ENCODE peak calls at places on chromosome 11, in nine cellular contexts. F is right atrium auricular region; V is stimulated activated naive CD4-positive, alpha-beta T cell; E is NCI-H1048; B is PC-3; T is RPMI7951; R is lower lobe of right lung; W is stimulated activated CD8-positive, alpha-beta memory T cell treated with anti-CD3 and anti-CD28 coated beads, Interleukin-2, amount 100 ng/mL, for 48 hours; L is AG10803. P is an unnamed sample.
A peak's percentile ranks its signal among the peaks of the same experiment; 100 is the strongest.

GRCh38 chr11:9901931-9902330 is 238.1 kb downstream of the SWAP70 start:
- DNase-seq in V (no peak), F (no peak), L (peak; percentile 46), T (no peak), W (no peak), R (no peak), B (no peak), E (no peak), P (no peak)

GRCh38 chr11:56624661-56625110 is 10.0 kb upstream of the OR5M1 start:
- DNase-seq in B (peak; percentile 86), E (no peak), R (no peak), W (no peak), L (peak; percentile 56), F (no peak), V (no peak), T (peak; percentile 68), P (no peak)

GRCh38 chr11:60841797-60842687 is at the start of gene CCDC86:
- DNase-seq in F (peak; percentile 98), V (peak; percentile 98), T (peak; percentile 93), L (peak; percentile 92), E (peak; percentile 82), R (peak; percentile 96), W (peak; percentile 95), B (peak; percentile 98), P (peak; percentile 99)

GRCh38 chr11:3753110-3753509 is 44.2 kb downstream of the NUP98 start:
- DNase-seq in F (no peak), R (no peak), E (no peak), T (no peak), V (no peak), L (no peak), B (no peak), W (no peak), P (no peak)

GRCh38 chr11:46560300-46561025 is 33.4 kb downstream of the AMBRA1 start:
- DNase-seq in V (peak; percentile 37), R (no peak), E (no peak), F (no peak), B (no peak), L (peak; percentile 31), W (no peak), T (peak; percentile 38), P (no peak)

GRCh38 chr11:128448487-128448886 is 138.9 kb downstream of the ETS1 start:
- DNase-seq in V (no peak), F (no peak), T (peak; percentile 54), W (no peak), E (no peak), B (peak; percentile 100), L (no peak), R (no peak), P (no peak)

GRCh38 chr11:78886616-78887015 is 312.0 kb upstream of the NARS2 start:
- DNase-seq in T (no peak), B (no peak), F (no peak), R (no peak), E (no peak), V (no peak), W (no peak), L (peak; percentile 15), P (no peak)

GRCh38 chr11:28241760-28242159 is 133.6 kb downstream of the METTL15 start:
- DNase-seq in L (no peak), E (no peak), B (no peak), T (no peak), W (no peak), F (no peak), V (no peak), R (no peak), P (no peak)

GRCh38 chr11:66492161-66492865 is 12.1 kb downstream of the DPP3 start:
- DNase-seq in L (no peak), V (no peak), W (no peak), F (no peak), R (no peak), B (no peak), E (no peak), T (no peak), P (no peak)

GRCh38 chr11:95144313-95145235 is 54.9 kb downstream of the ENDOD1 start:
- DNase-seq in R (no peak), T (peak; percentile 58), V (no peak), L (no peak), E (no peak), F (no peak), W (no peak), B (no peak), P (no peak)

GRCh38 chr11:60891103-60891741 is 15.2 kb downstream of the PRPF19 start:
- DNase-seq in E (no peak), W (no peak), V (no peak), T (no peak), R (no peak), F (no peak), L (no peak), B (no peak), P (no peak)

GRCh38 chr11:112285918-112286317 is 25.3 kb upstream of the PLET1 start:
- DNase-seq in F (no peak), T (peak; percentile 30), E (no peak), V (no peak), R (no peak), L (no peak), W (no peak), B (no peak), P (no peak)

GRCh38 chr11:87432006-87432405 is 394.3 kb downstream of the TMEM135 start:
- DNase-seq in W (no peak), T (no peak), R (no peak), B (no peak), L (peak; percentile 94), V (no peak), E (no peak), F (no peak), P (no peak)

GRCh38 chr11:89327885-89328284 is 150.2 kb downstream of the TYR start:
- DNase-seq in V (no peak), F (no peak), E (no peak), B (no peak), R (no peak), W (no peak), L (no peak), T (peak; percentile 67), P (no peak)

GRCh38 chr11:118321386-118322082 is 17.0 kb downstream of the CD3E start:
- DNase-seq in T (no peak), F (no peak), W (no peak), R (no peak), B (peak; percentile 86), E (no peak), L (no peak), V (no peak), P (no peak)

P was measured in naive thymus-derived CD4-positive, alpha-beta T cell.